ENCODE peak calls at places on chromosome 20, in four cellular contexts. One of them, this sample, is unnamed.

GRCh38 chr20:49323622-49324238 is 45.9 kb upstream of the ZNFX1 start:
- DNase-seq in H9: peak; percentile 53
- DNase-seq in suprapubic skin: no peak
- DNase-seq in nucleus accumbens: no peak
- DNase-seq in this sample: peak; percentile 76

GRCh38 chr20:34713194-34713943 is 9.2 kb downstream of the TP53INP2 start:
- DNase-seq in H9: no peak
- DNase-seq in suprapubic skin: no peak
- DNase-seq in nucleus accumbens: no peak
- DNase-seq in this sample: peak; percentile 99

GRCh38 chr20:38453941-38454340 is 18.7 kb upstream of the RALGAPB start:
- DNase-seq in H9: no peak
- DNase-seq in suprapubic skin: no peak
- DNase-seq in nucleus accumbens: peak; percentile 6
- DNase-seq in this sample: no peak

GRCh38 chr20:19864130-19864529 is 106.1 kb downstream of the RIN2 start:
- DNase-seq in H9: no peak
- DNase-seq in suprapubic skin: no peak
- DNase-seq in nucleus accumbens: no peak
- DNase-seq in this sample: peak; percentile 71

GRCh38 chr20:32538526-32538918 is 46.6 kb downstream of the NOL4L start:
- DNase-seq in H9: peak; percentile 46
- DNase-seq in suprapubic skin: no peak
- DNase-seq in nucleus accumbens: peak; percentile 31
- DNase-seq in this sample: no peak

GRCh38 chr20:6887966-6888365 is 120.5 kb downstream of the BMP2 start:
- DNase-seq in H9: no peak
- DNase-seq in suprapubic skin: no peak
- DNase-seq in nucleus accumbens: no peak
- DNase-seq in this sample: no peak

GRCh38 chr20:49452011-49452482 is 30.4 kb downstream of the KCNB1 start:
- DNase-seq in H9: no peak
- DNase-seq in suprapubic skin: no peak
- DNase-seq in nucleus accumbens: peak; percentile 71
- DNase-seq in this sample: no peak

GRCh38 chr20:25214416-25214770 is 18.9 kb downstream of the ENTPD6 start:
- DNase-seq in H9: no peak
- DNase-seq in suprapubic skin: no peak
- DNase-seq in nucleus accumbens: no peak
- DNase-seq in this sample: no peak

GRCh38 chr20:61086031-61086430 is 166.0 kb upstream of the CDH4 start:
- DNase-seq in H9: no peak
- DNase-seq in suprapubic skin: no peak
- DNase-seq in nucleus accumbens: no peak
- DNase-seq in this sample: no peak

GRCh38 chr20:63313349-63314014 is 20.5 kb downstream of the COL20A1 start:
- DNase-seq in H9: no peak
- DNase-seq in suprapubic skin: no peak
- DNase-seq in nucleus accumbens: no peak
- DNase-seq in this sample: no peak

GRCh38 chr20:36684747-36685146 is 38.8 kb upstream of the SLA2 start:
- DNase-seq in H9: no peak
- DNase-seq in suprapubic skin: no peak
- DNase-seq in nucleus accumbens: no peak
- DNase-seq in this sample: no peak

GRCh38 chr20:56781108-56781739 is 152.1 kb downstream of the TFAP2C start:
- DNase-seq in H9: no peak
- DNase-seq in suprapubic skin: peak; percentile 90
- DNase-seq in nucleus accumbens: no peak
- DNase-seq in this sample: peak; percentile 12

GRCh38 chr20:37095108-37095608 is 639 bp downstream of the RBL1 start:
- DNase-seq in H9: no peak
- DNase-seq in suprapubic skin: no peak
- DNase-seq in nucleus accumbens: no peak
- DNase-seq in this sample: peak; percentile 18

GRCh38 chr20:32449890-32450401 is 91.8 kb downstream of the ASXL1 start:
- DNase-seq in H9: no peak
- DNase-seq in suprapubic skin: no peak
- DNase-seq in nucleus accumbens: no peak
- DNase-seq in this sample: no peak

GRCh38 chr20:22717466-22717865 is 133.1 kb upstream of the FOXA2 start:
- DNase-seq in H9: no peak
- DNase-seq in suprapubic skin: no peak
- DNase-seq in nucleus accumbens: no peak
- DNase-seq in this sample: no peak

GRCh38 chr20:49521356-49521755 is 38.9 kb upstream of the KCNB1 start:
- DNase-seq in H9: no peak
- DNase-seq in suprapubic skin: no peak
- DNase-seq in nucleus accumbens: no peak
- DNase-seq in this sample: no peak

GRCh38 chr20:30502670-30503069 is 754.8 kb upstream of the DEFB115 start:
- DNase-seq in H9: no peak
- DNase-seq in suprapubic skin: no peak
- DNase-seq in nucleus accumbens: no peak
- DNase-seq in this sample: no peak

GRCh38 chr20:43840382-43841070 is 74.1 kb upstream of the TOX2 start:
- DNase-seq in H9: peak; percentile 68
- DNase-seq in suprapubic skin: no peak
- DNase-seq in nucleus accumbens: no peak
- DNase-seq in this sample: peak; percentile 36

GRCh38 chr20:33282991-33283555 is at the start of gene BPIFB1:
- DNase-seq in H9: peak; percentile 34
- DNase-seq in suprapubic skin: no peak
- DNase-seq in nucleus accumbens: no peak
- DNase-seq in this sample: no peak

GRCh38 chr20:10427060-10427692 is 6.8 kb downstream of the MKKS start:
- DNase-seq in H9: no peak
- DNase-seq in suprapubic skin: no peak
- DNase-seq in nucleus accumbens: peak; percentile 75
- DNase-seq in this sample: peak; percentile 64

GRCh38 chr20:8842525-8842924 is 226.4 kb upstream of the PLCB4 start:
- DNase-seq in H9: no peak
- DNase-seq in suprapubic skin: no peak
- DNase-seq in nucleus accumbens: no peak
- DNase-seq in this sample: no peak

GRCh38 chr20:44326391-44327159 is 10.3 kb upstream of the R3HDML start:
- DNase-seq in H9: peak; percentile 66
- DNase-seq in suprapubic skin: no peak
- DNase-seq in nucleus accumbens: no peak
- DNase-seq in this sample: no peak

GRCh38 chr20:34952676-34953075 is 2.9 kb downstream of the GSS start:
- DNase-seq in H9: no peak
- DNase-seq in suprapubic skin: no peak
- DNase-seq in nucleus accumbens: no peak
- DNase-seq in this sample: no peak

GRCh38 chr20:61488030-61488429 is 236.0 kb downstream of the CDH4 start:
- DNase-seq in H9: no peak
- DNase-seq in suprapubic skin: no peak
- DNase-seq in nucleus accumbens: no peak
- DNase-seq in this sample: no peak

GRCh38 chr20:49346682-49347081 is 68.8 kb upstream of the ZNFX1 start:
- DNase-seq in H9: no peak
- DNase-seq in suprapubic skin: no peak
- DNase-seq in nucleus accumbens: no peak
- DNase-seq in this sample: no peak

GRCh38 chr20:62143118-62143975 is at the start of the genes PSMA7 and SS18L1:
- DNase-seq in H9: peak; percentile 72
- DNase-seq in suprapubic skin: peak; percentile 88
- DNase-seq in nucleus accumbens: peak; percentile 87
- DNase-seq in this sample: peak; percentile 87

GRCh38 chr20:58554541-58554940 is 39.3 kb upstream of the APCDD1L start:
- DNase-seq in H9: peak; percentile 5
- DNase-seq in suprapubic skin: no peak
- DNase-seq in nucleus accumbens: no peak
- DNase-seq in this sample: no peak

GRCh38 chr20:45934046-45934586 is 367 bp upstream of the PCIF1 start:
- DNase-seq in H9: peak; percentile 79
- DNase-seq in suprapubic skin: no peak
- DNase-seq in nucleus accumbens: peak; percentile 91
- DNase-seq in this sample: peak; percentile 43

GRCh38 chr20:36126836-36127529 is 27.6 kb upstream of the EPB41L1 start:
- DNase-seq in H9: no peak
- DNase-seq in suprapubic skin: no peak
- DNase-seq in nucleus accumbens: peak; percentile 79
- DNase-seq in this sample: no peak

GRCh38 chr20:39004508-39004907 is 42.4 kb downstream of the DHX35 start:
- DNase-seq in H9: no peak
- DNase-seq in suprapubic skin: no peak
- DNase-seq in nucleus accumbens: no peak
- DNase-seq in this sample: no peak

GRCh38 chr20:40931348-40932044 is 97.1 kb upstream of the TOP1 start:
- DNase-seq in H9: no peak
- DNase-seq in suprapubic skin: no peak
- DNase-seq in nucleus accumbens: no peak
- DNase-seq in this sample: no peak

This sample was measured in LHCN-M2.